ENCODE peak calls at places on chromosomes 4 and X, in seven cellular contexts. X is Right ventricle myocardium superior; I is CD4-positive, alpha-beta T cell; N is H1; C is HEK293T; S is NCI-H1105; R is stimulated activated CD4-positive, alpha-beta T cell treated with anti-CD3 and anti-CD28 coated beads, Interleukin-15, amount 100 ng/mL, for 1 hour. M is an unnamed sample.

GRCh38 chr4:56619160-56619559 is 61.9 kb downstream of the HOPX start:
- DNase-seq in X (no peak), I (no peak), N (no peak), C (no peak), S (no peak), R (no peak), M (no peak)

GRCh38 chr4:134650461-134650860 is 448.9 kb upstream of the PABPC4L start:
- DNase-seq in X (no peak), I (no peak), N (no peak), C (no peak), S (no peak), R (no peak), M (no peak)

GRCh38 chr4:88731359-88731758 is 33.7 kb upstream of the NAP1L5 start:
- DNase-seq in X (no peak), I (no peak), N (no peak), C (no peak), S (no peak), R (no peak), M (no peak)

GRCh38 chr4:31674313-31674947 is 954.3 kb downstream of the PCDH7 start:
- DNase-seq in X (no peak), I (no peak), N (no peak), C (peak), S (no peak), R (no peak), M (peak)

GRCh38 chr4:3283916-3284315 is 8.9 kb upstream of the RGS12 start:
- DNase-seq in X (no peak), I (no peak), N (no peak), C (no peak), S (no peak), R (no peak), M (peak)

GRCh38 chr4:98314791-98315565 is 53.8 kb downstream of the RAP1GDS1 start:
- DNase-seq in X (no peak), I (no peak), N (no peak), C (no peak), S (no peak), R (no peak), M (no peak)

GRCh38 chrX:108584617-108585211 is 145.1 kb downstream of the COL4A5 start:
- DNase-seq in X (no peak), I (no peak), N (no peak), C (peak), S (no peak), R (no peak), M (peak)

GRCh38 chr4:18020671-18021469 is 685 bp downstream of the LCORL start:
- DNase-seq in X (peak), I (peak), N (peak), C (peak), S (peak), R (peak), M (peak)

GRCh38 chr4:114494257-114494803 is 104.3 kb upstream of the UGT8 start:
- DNase-seq in X (no peak), I (no peak), N (peak), C (no peak), S (no peak), R (no peak), M (no peak)

GRCh38 chrX:48966796-48967579 is 4.7 kb downstream of the KCND1 start:
- DNase-seq in X (no peak), I (no peak), N (no peak), C (no peak), S (no peak), R (no peak), M (no peak)

GRCh38 chrX:100368167-100368566 is 41.9 kb downstream of the PCDH19 start:
- DNase-seq in X (no peak), I (no peak), N (no peak), C (peak), S (no peak), R (no peak), M (peak)

GRCh38 chr4:83114576-83114975 is at the start of gene PLAC8:
- DNase-seq in X (no peak), I (no peak), N (no peak), C (peak), S (no peak), R (no peak), M (no peak)

GRCh38 chr4:39812500-39812899 is 114.6 kb downstream of the UBE2K start:
- DNase-seq in X (no peak), I (no peak), N (no peak), C (no peak), S (no peak), R (no peak), M (no peak)

GRCh38 chr4:31328921-31329320 is 608.8 kb downstream of the PCDH7 start:
- DNase-seq in X (no peak), I (no peak), N (no peak), C (no peak), S (no peak), R (no peak), M (no peak)

GRCh38 chr4:159103406-159104131 is 690 bp downstream of the RAPGEF2 start:
- DNase-seq in X (peak), I (peak), N (no peak), C (peak), S (peak), R (peak), M (peak)

GRCh38 chr4:153095448-153096204 is 108.6 kb upstream of the TRIM2 start:
- DNase-seq in X (no peak), I (no peak), N (no peak), C (no peak), S (no peak), R (no peak), M (no peak)

GRCh38 chrX:106177982-106178321 is 9.8 kb downstream of the PWWP3B start:
- DNase-seq in X (no peak), I (no peak), N (no peak), C (no peak), S (no peak), R (no peak), M (no peak)

GRCh38 chrX:103918050-103918449 is 44.4 kb upstream of the TMSB15B start:
- DNase-seq in X (peak), I (peak), N (no peak), C (peak), S (peak), R (peak), M (peak)

GRCh38 chr4:146641762-146642161 is 3.1 kb downstream of the POU4F2 start:
- DNase-seq in X (no peak), I (no peak), N (no peak), C (no peak), S (no peak), R (no peak), M (no peak)

GRCh38 chr4:92307886-92308285 is 4.1 kb downstream of the GRID2 start:
- DNase-seq in X (no peak), I (no peak), N (no peak), C (peak), S (no peak), R (no peak), M (no peak)

GRCh38 chr4:158914178-158914577 is 145.4 kb downstream of the FNIP2 start:
- DNase-seq in X (no peak), I (no peak), N (no peak), C (no peak), S (no peak), R (no peak), M (no peak)

GRCh38 chr4:9925750-9926439 is 95.4 kb downstream of the SLC2A9 start:
- DNase-seq in X (no peak), I (no peak), N (no peak), C (no peak), S (peak), R (no peak), M (no peak)

GRCh38 chr4:37994569-37994968 is 34.4 kb downstream of the PTTG2 start:
- DNase-seq in X (no peak), I (no peak), N (no peak), C (no peak), S (no peak), R (no peak), M (no peak)

GRCh38 chr4:184896868-184897715 is 71.3 kb upstream of the ACSL1 start:
- DNase-seq in X (no peak), I (no peak), N (no peak), C (no peak), S (no peak), R (no peak), M (no peak)

GRCh38 chr4:124684301-124684700 is 28.2 kb downstream of the ANKRD50 start:
- DNase-seq in X (no peak), I (no peak), N (no peak), C (no peak), S (no peak), R (no peak), M (no peak)

GRCh38 chrX:104270916-104271512 is 16.3 kb upstream of the ESX1 start:
- DNase-seq in X (peak), I (peak), N (no peak), C (peak), S (peak), R (no peak), M (peak)

GRCh38 chr4:168993724-168994510 is 16.1 kb downstream of the CBR4 start:
- DNase-seq in X (no peak), I (no peak), N (no peak), C (no peak), S (no peak), R (no peak), M (no peak)

GRCh38 chr4:138449938-138450337 is 207.8 kb upstream of the SLC7A11 start:
- DNase-seq in X (no peak), I (no peak), N (no peak), C (no peak), S (no peak), R (no peak), M (no peak)

GRCh38 chrX:45714864-45715263 is 514.2 kb upstream of the DIPK2B start:
- DNase-seq in X (no peak), I (no peak), N (no peak), C (no peak), S (no peak), R (no peak), M (no peak)

GRCh38 chr4:142366821-142367220 is 479.3 kb downstream of the INPP4B start:
- DNase-seq in X (no peak), I (no peak), N (no peak), C (no peak), S (no peak), R (no peak), M (no peak)

GRCh38 chr4:40931238-40931637 is 181.5 kb downstream of the NSUN7 start:
- DNase-seq in X (no peak), I (no peak), N (no peak), C (no peak), S (no peak), R (no peak), M (no peak)

GRCh38 chr4:113293043-113293560 is 243.6 kb downstream of the ANK2 start:
- DNase-seq in X (no peak), I (no peak), N (no peak), C (no peak), S (no peak), R (no peak), M (no peak)

GRCh38 chr4:71241467-71242401 is 97.1 kb upstream of the SLC4A4 start:
- DNase-seq in X (peak), I (no peak), N (no peak), C (no peak), S (peak), R (no peak), M (no peak)

GRCh38 chrX:134660627-134661026 is 2.4 kb upstream of the PLAC1 start:
- DNase-seq in X (no peak), I (no peak), N (no peak), C (no peak), S (no peak), R (no peak), M (no peak)

GRCh38 chr4:139514382-139515059 is 41.5 kb downstream of the SETD7 start:
- DNase-seq in X (no peak), I (no peak), N (no peak), C (no peak), S (no peak), R (no peak), M (no peak)

GRCh38 chr4:94882756-94883155 is 125.0 kb downstream of the BMPR1B start:
- DNase-seq in X (no peak), I (no peak), N (no peak), C (no peak), S (no peak), R (no peak), M (no peak)

GRCh38 chrX:3244203-3244743 is 102.2 kb downstream of the MXRA5 start:
- DNase-seq in X (no peak), I (no peak), N (no peak), C (no peak), S (no peak), R (no peak), M (no peak)

GRCh38 chr4:140176735-140177134 is 22.8 kb upstream of the MAML3 start:
- DNase-seq in X (no peak), I (no peak), N (no peak), C (no peak), S (no peak), R (no peak), M (no peak)

M was measured in D341Med.